ENCODE peak calls at places on chromosomes 11 and 22, in seven cellular contexts. One of them, this sample, is unnamed.

GRCh38 chr11:68377389-68377795 is 65.0 kb downstream of the LRP5 start:
- DNase-seq in Right ventricle myocardium superior: no peak
- DNase-seq in head of caudate nucleus: no peak
- DNase-seq in HFFc6: no peak
- DNase-seq in osteocyte: no peak
- DNase-seq in A673: no peak
- DNase-seq in germinal center: no peak
- DNase-seq in this sample: no peak

GRCh38 chr11:45553401-45553936 is 112.0 kb downstream of the CHST1 start:
- DNase-seq in HFFc6: no peak
- DNase-seq in germinal center: no peak
- DNase-seq in Right ventricle myocardium superior: no peak
- DNase-seq in head of caudate nucleus: no peak
- DNase-seq in osteocyte: no peak
- DNase-seq in A673: no peak
- DNase-seq in this sample: no peak

GRCh38 chr11:47915407-47916137 is 64.8 kb upstream of the PTPRJ start:
- DNase-seq in osteocyte: no peak
- DNase-seq in Right ventricle myocardium superior: no peak
- DNase-seq in A673: peak; percentile 82
- DNase-seq in HFFc6: no peak
- DNase-seq in head of caudate nucleus: no peak
- DNase-seq in germinal center: no peak
- DNase-seq in this sample: no peak

GRCh38 chr11:2703487-2704141 is 3.8 kb upstream of the KCNQ1OT1 start:
- DNase-seq in HFFc6: no peak
- DNase-seq in osteocyte: no peak
- DNase-seq in germinal center: peak; percentile 21
- DNase-seq in head of caudate nucleus: no peak
- DNase-seq in A673: peak; percentile 70
- DNase-seq in Right ventricle myocardium superior: peak; percentile 27
- DNase-seq in this sample: no peak

GRCh38 chr22:17706451-17706900 is 67.8 kb downstream of the BID start:
- DNase-seq in A673: peak; percentile 86
- DNase-seq in germinal center: peak; percentile 26
- DNase-seq in osteocyte: peak; percentile 87
- DNase-seq in head of caudate nucleus: peak; percentile 26
- DNase-seq in Right ventricle myocardium superior: no peak
- DNase-seq in HFFc6: peak; percentile 91
- DNase-seq in this sample: no peak

GRCh38 chr11:17711836-17712235 is 7.5 kb upstream of the MYOD1 start:
- DNase-seq in osteocyte: no peak
- DNase-seq in A673: no peak
- DNase-seq in Right ventricle myocardium superior: no peak
- DNase-seq in HFFc6: no peak
- DNase-seq in head of caudate nucleus: no peak
- DNase-seq in germinal center: no peak
- DNase-seq in this sample: no peak

GRCh38 chr11:73662445-73663157 is 16.2 kb downstream of the PLEKHB1 start:
- DNase-seq in germinal center: no peak
- DNase-seq in Right ventricle myocardium superior: no peak
- DNase-seq in osteocyte: no peak
- DNase-seq in HFFc6: peak; percentile 22
- DNase-seq in A673: no peak
- DNase-seq in head of caudate nucleus: no peak
- DNase-seq in this sample: no peak

GRCh38 chr11:22681281-22681812 is 14.9 kb downstream of the GAS2 start:
- DNase-seq in A673: no peak
- DNase-seq in Right ventricle myocardium superior: no peak
- DNase-seq in head of caudate nucleus: no peak
- DNase-seq in HFFc6: no peak
- DNase-seq in germinal center: no peak
- DNase-seq in osteocyte: no peak
- DNase-seq in this sample: no peak

GRCh38 chr11:132035228-132035627 is 664.8 kb downstream of the NTM start:
- DNase-seq in HFFc6: no peak
- DNase-seq in Right ventricle myocardium superior: no peak
- DNase-seq in head of caudate nucleus: no peak
- DNase-seq in A673: no peak
- DNase-seq in osteocyte: no peak
- DNase-seq in germinal center: no peak
- DNase-seq in this sample: no peak

GRCh38 chr11:26675233-26675928 is 46.5 kb downstream of the SLC5A12 start:
- DNase-seq in Right ventricle myocardium superior: no peak
- DNase-seq in head of caudate nucleus: no peak
- DNase-seq in A673: no peak
- DNase-seq in germinal center: no peak
- DNase-seq in osteocyte: no peak
- DNase-seq in HFFc6: no peak
- DNase-seq in this sample: no peak

GRCh38 chr11:9861860-9862725 is 198.2 kb downstream of the SWAP70 start:
- DNase-seq in osteocyte: no peak
- DNase-seq in head of caudate nucleus: peak; percentile 33
- DNase-seq in Right ventricle myocardium superior: peak; percentile 39
- DNase-seq in germinal center: peak; percentile 49
- DNase-seq in HFFc6: peak; percentile 70
- DNase-seq in A673: peak; percentile 81
- DNase-seq in this sample: no peak

GRCh38 chr11:2732261-2732939 is 32.6 kb upstream of the KCNQ1OT1 start:
- DNase-seq in Right ventricle myocardium superior: no peak
- DNase-seq in germinal center: no peak
- DNase-seq in HFFc6: no peak
- DNase-seq in osteocyte: no peak
- DNase-seq in head of caudate nucleus: peak; percentile 79
- DNase-seq in A673: no peak
- DNase-seq in this sample: no peak

GRCh38 chr22:41565403-41566054 is 4.7 kb downstream of the CSDC2 start:
- DNase-seq in Right ventricle myocardium superior: no peak
- DNase-seq in osteocyte: no peak
- DNase-seq in germinal center: no peak
- DNase-seq in head of caudate nucleus: no peak
- DNase-seq in HFFc6: peak; percentile 84
- DNase-seq in A673: peak; percentile 84
- DNase-seq in this sample: no peak

GRCh38 chr11:46264030-46264429 is 13.4 kb upstream of the CREB3L1 start:
- DNase-seq in A673: no peak
- DNase-seq in germinal center: no peak
- DNase-seq in Right ventricle myocardium superior: no peak
- DNase-seq in head of caudate nucleus: no peak
- DNase-seq in osteocyte: no peak
- DNase-seq in HFFc6: no peak
- DNase-seq in this sample: no peak

This sample was measured in coronary artery.